ENCODE peak calls at places on chromosomes 5 and 9, in five cellular contexts. D is heart left ventricle; O is HCT116; T is Peyer's patch; A is CD8-positive, alpha-beta T cell. B is an unnamed sample.

GRCh38 chr9:86534572-86535258 is 180.5 kb upstream of the TUT7 start:
- DNase-seq in A (no peak), D (no peak), O (no peak), T (no peak), B (no peak)

GRCh38 chr9:113164536-113165300 is 13.9 kb downstream of the SLC31A2 start:
- DNase-seq in A (no peak), T (no peak), O (no peak), D (peak), B (no peak)

GRCh38 chr5:23496576-23496975 is 10.8 kb upstream of the PRDM9 start:
- DNase-seq in D (no peak), T (no peak), A (no peak), O (no peak), B (no peak)

GRCh38 chr5:73917433-73917832 is 291.4 kb downstream of the ARHGEF28 start:
- DNase-seq in A (no peak), O (no peak), T (no peak), D (no peak), B (no peak)

GRCh38 chr9:35311891-35312639 is 150.3 kb downstream of the UNC13B start:
- DNase-seq in A (no peak), D (no peak), O (no peak), T (no peak), B (no peak)

GRCh38 chr5:10201223-10201868 is 48.3 kb downstream of the ATPSCKMT start:
- DNase-seq in D (no peak), O (no peak), T (no peak), A (no peak), B (no peak)

GRCh38 chr5:89053547-89053946 is 170.6 kb upstream of the MEF2C start:
- DNase-seq in T (no peak), O (no peak), D (no peak), A (no peak), B (no peak)

GRCh38 chr5:11385901-11386293 is 518.3 kb downstream of the CTNND2 start:
- DNase-seq in A (no peak), D (no peak), O (no peak), T (no peak), B (no peak)

GRCh38 chr9:36970007-36970888 is 63.8 kb downstream of the PAX5 start:
- DNase-seq in A (no peak), T (no peak), O (no peak), D (no peak), B (no peak)

GRCh38 chr9:134412298-134412711 is 86.0 kb downstream of the RXRA start:
- DNase-seq in T (no peak), A (no peak), O (no peak), D (no peak), B (no peak)

GRCh38 chr9:131530546-131530929 is 525 bp downstream of the UCK1 start:
- DNase-seq in A (no peak), T (peak), D (peak), O (no peak), B (peak)

GRCh38 chr5:150642991-150643710 is 2.7 kb downstream of the SYNPO start:
- DNase-seq in T (no peak), D (no peak), O (no peak), A (no peak), B (no peak)

GRCh38 chr5:171610053-171610452 is 175.6 kb upstream of the SMIM23 start:
- DNase-seq in A (no peak), O (no peak), T (no peak), D (no peak), B (no peak)

GRCh38 chr5:30804739-30805313 is 388.7 kb upstream of the CDH6 start:
- DNase-seq in D (peak), T (no peak), O (no peak), A (no peak), B (no peak)

DNA sequence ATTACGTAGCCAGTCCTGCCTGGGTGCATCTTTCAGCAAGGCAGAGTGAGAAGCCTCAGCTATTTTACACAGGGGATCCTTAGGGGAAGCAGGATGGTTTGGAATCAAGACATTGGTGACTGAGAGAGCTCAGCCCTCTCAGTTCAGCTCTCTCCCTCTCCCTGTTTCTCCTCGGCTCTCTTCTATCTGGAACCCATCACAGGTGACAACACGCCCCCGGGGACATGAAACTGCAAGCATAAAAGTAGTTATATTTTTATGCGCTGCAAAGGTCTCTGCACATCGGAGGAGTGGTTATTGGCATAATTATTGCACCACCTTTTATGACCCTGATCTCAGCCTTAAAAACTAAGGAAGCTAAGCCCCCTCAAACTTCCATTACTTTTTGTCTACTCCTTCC is 14.2 kb downstream of the TMOD1 start:
- DNase-seq in O (no peak), D (no peak), T (no peak), A (no peak), B (no peak)
- H3K27ac ChIP-seq in O (no peak), D (peak), T (no peak), A (no peak), B (no peak)

DNA sequence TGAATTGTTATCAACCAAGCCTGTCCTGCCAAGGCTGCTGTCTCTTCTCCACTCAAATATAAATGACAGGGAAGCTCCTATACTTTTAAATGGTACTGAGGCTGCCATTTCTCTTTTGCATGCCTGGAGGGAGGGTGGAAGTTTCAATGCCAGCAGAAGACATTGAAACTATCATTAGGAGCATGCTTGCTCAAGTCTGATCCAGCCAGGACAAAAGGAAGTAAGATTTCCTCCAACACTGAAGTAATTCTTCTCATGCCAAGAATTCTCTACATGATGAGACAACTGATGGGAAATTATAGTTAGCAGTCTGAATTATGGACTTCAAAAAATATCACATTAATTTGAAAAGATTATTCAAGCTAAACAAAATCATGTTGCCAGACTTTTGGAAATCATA is 5.4 kb downstream of the SPINK6 start:
- DNase-seq in O (no peak), T (no peak), D (no peak), A (no peak), B (no peak)
- TF ChIP-seq CTCF in O (no peak), T (no peak), D (no peak), A (no peak), B (no peak)

GRCh38 chr9:137611623-137612609 is 6.4 kb downstream of the ARRDC1 start:
- DNase-seq in A (peak), D (no peak), O (peak), T (peak), B (peak)
- H3K27ac ChIP-seq in A (no peak), D (no peak), O (peak), T (peak), B (peak)

DNA sequence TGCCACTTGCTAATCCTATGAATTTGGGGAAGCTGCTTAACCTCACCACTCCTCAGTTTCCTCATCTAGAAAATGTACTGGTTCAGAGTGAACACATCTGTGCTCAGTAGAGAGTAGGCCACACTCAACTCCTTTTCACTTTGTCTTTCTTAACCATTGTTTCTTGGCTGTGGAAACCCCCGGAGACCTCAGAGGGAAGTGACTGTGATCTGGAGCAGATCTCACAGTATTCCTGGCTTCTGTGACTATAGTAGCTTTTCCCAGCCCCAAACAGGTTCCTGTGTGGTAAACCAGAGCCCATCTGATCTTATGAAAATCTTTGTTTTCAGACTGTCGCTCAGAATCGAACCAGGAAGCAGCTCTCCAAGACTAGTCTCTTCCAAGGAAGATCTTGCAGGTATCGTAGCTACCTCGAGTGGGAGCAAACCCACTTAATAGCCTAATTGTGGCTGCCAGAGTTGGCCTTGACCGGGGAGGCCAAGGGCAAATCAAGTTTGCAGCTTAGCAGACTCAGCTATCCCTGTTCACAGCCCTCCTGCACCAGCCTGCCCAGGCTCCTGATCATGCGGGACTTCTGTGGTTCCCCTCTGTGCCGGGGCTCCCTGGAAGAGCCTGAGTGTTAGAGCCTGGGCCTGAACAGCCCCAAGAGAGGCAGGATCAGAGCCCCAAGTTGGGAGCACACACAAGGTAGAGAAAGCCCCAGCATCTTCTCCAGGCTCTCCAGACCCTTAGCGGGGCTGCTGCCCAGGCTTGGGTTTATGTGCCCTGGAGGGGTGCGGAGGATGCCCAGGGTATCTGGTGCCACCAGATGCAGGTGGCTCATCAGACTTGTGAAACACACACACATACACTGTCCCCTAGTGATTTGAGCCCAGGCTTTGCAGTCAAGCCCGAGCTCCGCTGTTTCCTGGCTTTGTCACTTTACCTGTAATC is 52.2 kb upstream of the ANGPTL2 start:
- DNase-seq in D (peak), O (no peak), T (no peak), A (no peak), B (no peak)
- TF ChIP-seq CTCF in D (no peak), O (no peak), T (no peak), A (no peak), B (no peak)

DNA sequence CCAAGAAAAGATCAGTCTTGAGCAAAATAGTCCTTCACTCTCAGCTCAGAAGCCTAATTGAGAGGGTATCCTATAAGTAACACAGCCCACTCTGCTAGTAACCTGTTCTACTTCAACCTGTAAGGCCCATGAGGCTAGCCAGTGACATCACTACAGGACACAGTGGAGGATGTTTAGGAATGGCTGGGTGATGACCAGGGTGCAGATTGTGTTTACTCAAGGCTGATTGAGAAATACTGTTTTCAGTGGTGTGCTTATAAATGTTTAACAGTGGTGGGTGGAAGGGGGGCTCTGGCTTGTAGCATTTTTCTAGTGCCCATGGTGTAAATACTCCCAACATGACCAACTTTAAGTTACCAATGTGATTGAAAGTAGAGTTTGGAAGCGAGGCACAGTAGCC is 159.8 kb upstream of the CCDC152 start:
- DNase-seq in D (no peak), O (no peak), A (no peak), T (no peak), B (no peak)
- H3K27ac ChIP-seq in D (no peak), O (no peak), A (no peak), T (no peak), B (no peak)

GRCh38 chr5:151900876-151901275 is 23.8 kb downstream of the GLRA1 start:
- DNase-seq in T (no peak), O (no peak), D (no peak), A (no peak), B (no peak)
- TF ChIP-seq CTCF in T (no peak), O (no peak), D (no peak), A (no peak), B (no peak)

DNA sequence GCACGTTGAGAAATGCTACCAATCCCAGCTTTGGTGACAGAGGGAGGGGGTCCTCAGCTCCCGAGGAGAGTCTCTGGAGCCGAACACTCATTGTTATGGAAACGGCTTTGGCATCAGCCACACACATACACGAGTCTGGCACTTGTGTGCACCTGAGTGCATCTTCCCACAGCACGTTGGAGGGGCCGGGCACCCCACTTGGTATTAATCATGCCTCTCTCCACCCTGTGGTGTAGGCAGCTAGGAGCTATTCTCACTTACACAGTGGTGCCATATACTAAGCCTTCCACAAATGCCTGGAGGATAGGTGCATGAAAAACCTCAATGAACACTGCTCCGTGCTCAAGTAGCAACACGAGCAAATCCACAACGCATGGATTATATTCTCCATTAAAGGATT is 133.9 kb upstream of the PANK3 start:
- DNase-seq in A (no peak), O (no peak), T (no peak), D (peak), B (no peak)
- H3K27ac ChIP-seq in A (no peak), O (no peak), T (no peak), D (no peak), B (no peak)

B was measured in lower lobe of right lung.